ENCODE peak calls at places on chromosome 5, in four cellular contexts. B, W, R and C are unnamed samples.

GRCh38 chr5:131322926-131323325 is 59.1 kb downstream of the CDC42SE2 start:
- DNase-seq in W (no peak), B (no peak), R (no peak), C (no peak)

GRCh38 chr5:112174959-112175594 is 244.0 kb downstream of the EPB41L4A start:
- DNase-seq in W (peak; percentile 63), R (no peak), B (no peak), C (peak; percentile 64)

GRCh38 chr5:71887680-71888079 is 168.6 kb downstream of the CARTPT start:
- DNase-seq in R (no peak), W (peak; percentile 87), B (no peak), C (no peak)

GRCh38 chr5:174086751-174087150 is 41.2 kb downstream of the NSG2 start:
- DNase-seq in B (no peak), R (no peak), W (no peak), C (no peak)

GRCh38 chr5:65903581-65903980 is 22.8 kb upstream of the ERBIN start:
- DNase-seq in R (no peak), W (no peak), B (no peak), C (no peak)

GRCh38 chr5:149618581-149619248 is 37.4 kb downstream of the ARHGEF37 start:
- DNase-seq in R (peak; percentile 60), B (no peak), W (peak; percentile 73), C (no peak)

GRCh38 chr5:9166202-9167147 is 379.4 kb downstream of the SEMA5A start:
- DNase-seq in B (no peak), R (no peak), W (no peak), C (no peak)

GRCh38 chr5:114123654-114124053 is 238.2 kb upstream of the KCNN2 start:
- DNase-seq in B (no peak), W (no peak), R (no peak), C (no peak)

GRCh38 chr5:151039665-151040064 is 19.3 kb downstream of the GPX3 start:
- DNase-seq in B (peak; percentile 37), W (no peak), R (no peak), C (no peak)

GRCh38 chr5:108747111-108748009 is at the start of gene FER:
- DNase-seq in R (no peak), B (no peak), W (peak; percentile 78), C (no peak)

GRCh38 chr5:131720714-131721113 is 76.1 kb downstream of the FNIP1 start:
- DNase-seq in R (no peak), W (no peak), B (no peak), C (no peak)

GRCh38 chr5:151584057-151584937 is 6.8 kb downstream of the FAT2 start:
- DNase-seq in R (no peak), B (no peak), W (no peak), C (no peak)

GRCh38 chr5:152542741-152543140 is 137.7 kb upstream of the NMUR2 start:
- DNase-seq in B (no peak), W (no peak), R (no peak), C (no peak)

GRCh38 chr5:181076920-181077319 is 36.9 kb downstream of the BTNL9 start:
- DNase-seq in W (no peak), R (no peak), B (no peak), C (no peak)

GRCh38 chr5:38468202-38468656 is 88.2 kb downstream of the LIFR start:
- DNase-seq in B (no peak), W (peak; percentile 74), R (peak; percentile 94), C (no peak)
- H3K4me1 ChIP-seq in B (no peaks in the 10 kb centered on the region), W (peaks cover 52% of the 10 kb centered on the region), R (peaks cover 46% of the 10 kb centered on the region), C (peaks cover 12% of the 10 kb centered on the region)

DNA sequence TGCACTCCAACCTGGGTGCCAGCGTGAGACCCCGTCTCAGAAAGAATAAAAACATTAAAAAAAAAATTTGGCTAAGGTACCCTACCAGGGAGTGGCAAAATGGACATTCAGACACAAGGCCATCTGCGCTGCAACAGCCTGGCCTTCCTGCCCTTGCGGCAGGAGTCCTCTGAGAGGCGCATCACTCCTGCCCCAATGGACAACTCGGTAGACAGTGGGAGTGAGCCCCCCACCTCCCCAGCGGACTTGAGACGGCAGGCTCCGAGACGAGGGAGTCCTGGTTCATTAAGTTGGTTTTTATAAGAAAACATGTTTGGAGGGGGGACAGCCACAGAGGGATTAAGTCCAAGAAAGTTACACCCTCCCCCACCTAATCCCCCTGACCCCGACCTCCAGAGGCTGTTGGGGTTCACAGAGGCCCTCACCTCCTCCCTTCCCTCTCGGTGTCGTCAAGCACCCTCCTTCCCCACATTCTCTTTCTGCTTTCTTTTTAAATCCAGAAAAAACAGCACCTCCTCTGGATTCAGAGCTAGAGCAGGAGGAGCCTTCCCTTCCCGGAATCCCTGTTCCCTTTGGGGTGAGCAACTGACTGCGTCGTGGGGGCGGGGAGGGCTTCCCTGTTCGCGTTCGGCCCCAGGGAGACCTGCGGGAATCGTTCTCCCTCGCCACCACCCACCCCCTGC is 1.8 kb upstream of the EGR1 start:
- DNase-seq in W (peak; percentile 41), R (no peak), B (no peak), C (peak; percentile 64)
- TF ChIP-seq CTCF in W (no peak), R (no peak), B (no peak), C (no peak)

DNA sequence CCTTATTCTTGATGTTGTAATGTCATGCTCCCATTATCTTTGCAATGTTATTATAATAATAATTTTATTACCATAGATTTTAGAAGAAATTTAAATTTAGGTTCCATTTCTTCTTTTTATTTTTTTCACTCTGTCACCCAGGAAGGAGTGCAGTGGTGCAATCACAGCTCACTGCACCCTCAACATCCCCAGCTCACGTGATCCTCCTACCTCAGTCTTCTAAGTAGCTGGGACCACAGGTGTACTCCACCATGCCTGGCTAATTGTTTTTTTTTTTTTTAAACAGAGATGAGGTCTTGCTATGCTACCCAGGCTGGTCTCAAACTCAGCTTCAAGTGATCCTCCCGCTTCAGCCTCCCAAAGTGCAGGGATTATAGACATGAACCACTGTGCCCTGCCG is 11.9 kb downstream of the ZFR start:
- DNase-seq in B (no peak), R (no peak), W (no peak), C (no peak)
- H3K4me1 ChIP-seq in B (peaks cover 15% of the 10 kb centered on the region), R (no peaks in the 10 kb centered on the region), W (peaks cover 9% of the 10 kb centered on the region), C (peaks cover 29% of the 10 kb centered on the region)

DNA sequence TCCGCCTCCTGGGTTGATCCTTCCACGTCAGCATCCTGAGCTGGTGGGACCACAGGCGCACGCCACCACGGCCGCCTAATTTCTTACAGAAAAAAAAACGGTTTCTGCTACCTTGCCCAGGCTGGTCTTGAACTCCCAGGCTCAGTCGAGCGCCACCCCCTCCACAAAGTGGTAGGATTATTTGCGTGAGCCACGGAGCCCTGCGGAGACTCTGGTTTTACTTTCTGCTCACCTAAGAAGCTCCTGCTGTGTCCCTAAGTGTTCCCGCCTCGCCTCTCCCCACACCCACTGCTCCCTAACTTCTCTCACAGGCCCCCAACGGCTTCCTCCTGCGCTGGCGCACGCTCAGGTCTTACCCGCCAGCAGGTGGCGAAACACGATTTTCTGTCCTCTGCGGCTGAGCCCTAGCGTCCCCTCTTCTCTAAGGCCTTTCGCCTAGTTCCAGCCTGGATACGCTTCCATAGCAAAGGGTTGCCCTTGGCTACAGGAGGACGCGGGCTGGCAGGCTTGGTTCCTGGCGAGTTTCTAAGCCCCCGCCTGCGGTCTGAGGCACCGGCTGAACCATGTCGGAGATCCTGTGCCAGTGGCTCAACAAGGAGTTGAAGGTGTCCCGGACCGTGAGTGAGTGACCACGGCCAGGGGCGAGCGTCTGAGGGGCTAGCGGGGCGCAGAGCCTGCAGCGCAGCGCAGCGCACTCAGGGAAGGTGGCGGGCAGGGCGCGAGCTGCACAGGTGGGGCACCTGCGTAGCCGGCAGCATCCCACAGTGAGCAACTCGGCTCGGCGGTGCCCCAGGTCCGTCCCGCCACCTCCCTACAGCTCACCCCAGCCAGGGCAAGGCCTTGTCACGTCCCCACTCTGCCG is at the start of gene SPEF2:
- DNase-seq in W (peak; percentile 95), B (peak; percentile 87), R (peak; percentile 27), C (peak; percentile 84)
- TF ChIP-seq CTCF in W (peak; percentile 73), B (peak; percentile 64), R (peak; percentile 75), C (peak; percentile 47)

GRCh38 chr5:177265395-177265794 is 38.1 kb downstream of the RAB24 start:
- DNase-seq in R (no peak), B (no peak), W (no peak), C (no peak)

GRCh38 chr5:177269976-177270375 is 33.5 kb downstream of the RAB24 start:
- DNase-seq in B (no peak), W (no peak), R (no peak), C (no peak)

GRCh38 chr5:177271113-177271512 is 32.4 kb downstream of the RAB24 start:
- DNase-seq in B (no peak), W (no peak), R (no peak), C (no peak)

GRCh38 chr5:177270653-177271052 is 32.9 kb downstream of the RAB24 start:
- DNase-seq in B (no peak), R (no peak), W (no peak), C (no peak)

DNA sequence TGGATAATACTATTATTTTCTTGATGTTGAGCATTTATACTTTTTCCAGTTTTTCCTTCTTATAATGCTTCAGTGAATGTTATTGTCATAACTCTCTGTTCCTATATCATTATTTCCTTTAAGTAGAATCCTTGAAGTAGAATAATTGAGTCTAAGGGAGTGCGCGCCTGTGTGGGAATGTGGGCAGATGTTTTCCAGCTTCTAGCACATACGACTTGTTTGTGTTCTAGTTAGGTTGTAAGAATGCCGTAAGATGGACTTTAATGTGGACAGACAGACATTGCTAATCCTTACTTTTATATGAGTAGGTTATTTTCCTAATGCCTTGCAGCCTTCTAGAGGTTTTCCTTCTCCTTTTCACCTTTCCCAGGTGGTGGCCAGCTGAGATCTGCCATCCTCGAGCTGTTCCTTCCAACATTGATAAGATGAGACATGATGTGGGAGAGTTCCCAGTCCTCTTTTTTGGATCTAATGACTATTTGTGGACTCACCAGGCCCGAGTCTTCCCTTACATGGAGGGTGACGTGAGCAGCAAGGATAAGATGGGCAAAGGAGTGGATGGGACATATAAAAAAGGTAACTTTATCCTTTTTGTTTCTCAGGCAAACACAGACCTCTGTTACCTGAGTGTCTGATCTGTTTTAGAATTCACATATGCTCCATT is 34.2 kb downstream of the RAB24 start:
- DNase-seq in R (no peak), B (no peak), W (no peak), C (no peak)
- H3K4me1 ChIP-seq in R (no peaks in the 10 kb centered on the region), B (peaks cover 27% of the 10 kb centered on the region), W (no peaks in the 10 kb centered on the region), C (no peaks in the 10 kb centered on the region)

GRCh38 chr5:55402199-55402598 is 94.4 kb downstream of the MTREX start:
- DNase-seq in W (peak; percentile 11), R (no peak), B (no peak), C (no peak)
- TF ChIP-seq CTCF in W (no peak), R (peak; percentile 29), B (no peak), C (no peak)

DNA sequence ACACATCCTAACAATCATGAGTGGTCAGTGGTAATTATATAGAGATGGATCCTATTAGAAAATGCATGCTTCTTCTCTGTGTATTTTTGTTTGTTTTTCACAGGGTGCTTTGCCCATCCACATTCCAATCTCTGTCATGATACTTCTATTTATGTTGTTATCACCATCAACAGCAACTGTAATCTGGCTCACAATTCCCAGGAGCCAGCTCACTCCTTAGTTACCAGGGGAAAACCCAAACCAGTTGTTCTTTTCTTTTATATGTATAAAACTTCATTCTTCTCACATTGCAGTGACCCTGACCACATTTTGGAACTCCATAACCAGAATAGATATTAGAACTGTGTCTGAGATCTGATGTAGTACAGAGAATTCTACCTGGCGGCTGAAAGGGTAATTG is 118.8 kb downstream of the NDUFS4 start:
- DNase-seq in R (no peak), W (peak; percentile 30), B (no peak), C (no peak)
- H3K4me1 ChIP-seq in R (no peaks in the 10 kb centered on the region), W (no peaks in the 10 kb centered on the region), B (no peaks in the 10 kb centered on the region), C (no peaks in the 10 kb centered on the region)